ENCODE peak calls at places on chromosome 14, in five cellular contexts. S is heart left ventricle, N is cardiac muscle cell, G is transverse colon, P is right atrium auricular region. B is an unnamed sample. For H3K4me1, the result is how much of the 10 kb centered on the place peaks cover.

GRCh38 chr14:33184587-33184986 is 245.9 kb downstream of the NPAS3 start:
- DNase-seq in S (no peak), N (no peak), G (no peak), P (no peak), B (no peak)

GRCh38 chr14:29652586-29652985 is 275.1 kb downstream of the PRKD1 start:
- DNase-seq in S (no peak), N (no peak), G (no peak), P (no peak), B (no peak)

GRCh38 chr14:65958664-65959562 is 527.3 kb upstream of the CCDC196 start:
- DNase-seq in S (no peak), N (peak), G (no peak), P (no peak), B (no peak)

GRCh38 chr14:73802431-73803188 is 49.0 kb upstream of the PTGR2 start:
- DNase-seq in S (no peak), N (no peak), G (peak), P (no peak), B (no peak)

GRCh38 chr14:105049753-105050550 is 15.3 kb downstream of the GPR132 start:
- DNase-seq in S (no peak), N (no peak), G (no peak), P (no peak), B (no peak)

GRCh38 chr14:45940318-45940717 is 687.3 kb upstream of the MIS18BP1 start:
- DNase-seq in S (no peak), N (no peak), G (no peak), P (no peak), B (no peak)

GRCh38 chr14:56585461-56586084 is 6.0 kb downstream of the TMEM260 start:
- DNase-seq in S (no peak), N (no peak), G (no peak), P (no peak), B (no peak)

GRCh38 chr14:31926123-31926522 is 151.0 kb upstream of the ARHGAP5 start:
- DNase-seq in S (no peak), N (peak), G (no peak), P (no peak), B (no peak)

GRCh38 chr14:91193069-91193468 is 51.4 kb downstream of the GPR68 start:
- DNase-seq in S (no peak), N (peak), G (no peak), P (no peak), B (no peak)

GRCh38 chr14:28375295-28375694 is 391.3 kb upstream of the FOXG1 start:
- DNase-seq in S (no peak), N (peak), G (no peak), P (no peak), B (no peak)

GRCh38 chr14:30751646-30752416 is 122.5 kb upstream of the COCH start:
- DNase-seq in S (no peak), N (no peak), G (no peak), P (no peak), B (no peak)

GRCh38 chr14:91714805-91715204 is 17.1 kb downstream of the CATSPERB start:
- DNase-seq in S (no peak), N (no peak), G (no peak), P (no peak), B (peak)

GRCh38 chr14:24392327-24393098 is 6.3 kb upstream of the NYNRIN start:
- DNase-seq in S (no peak), N (no peak), G (no peak), P (no peak), B (no peak)

GRCh38 chr14:54344445-54344844 is 52.4 kb upstream of the CDKN3 start:
- DNase-seq in S (no peak), N (no peak), G (no peak), P (no peak), B (no peak)

GRCh38 chr14:106378191-106378590 is 851.8 kb downstream of the TMEM121 start:
- DNase-seq in S (no peak), N (no peak), G (no peak), P (no peak), B (peak)

GRCh38 chr14:90883782-90884181 is 67.6 kb upstream of the TTC7B start:
- DNase-seq in S (no peak), N (no peak), G (no peak), P (no peak), B (no peak)

GRCh38 chr14:69945905-69946304 is 66.7 kb downstream of the SMOC1 start:
- DNase-seq in S (no peak), N (no peak), G (no peak), P (no peak), B (no peak)

GRCh38 chr14:29927596-29928341 is at the start of gene PRKD1:
- DNase-seq in S (peak), N (peak), G (peak), P (peak), B (no peak)

GRCh38 chr14:106377432-106377831 is 851.0 kb downstream of the TMEM121 start:
- DNase-seq in S (no peak), N (no peak), G (no peak), P (no peak), B (no peak)

GRCh38 chr14:48333221-48333910 is 658.0 kb upstream of the MDGA2 start:
- DNase-seq in S (no peak), N (no peak), G (no peak), P (no peak), B (no peak)

GRCh38 chr14:75023108-75023507 is 20.4 kb downstream of the EIF2B2 start:
- DNase-seq in S (no peak), N (no peak), G (no peak), P (no peak), B (no peak)

GRCh38 chr14:65277027-65277426 is 135.5 kb upstream of the FUT8 start:
- DNase-seq in S (no peak), N (no peak), G (no peak), P (no peak), B (no peak)

GRCh38 chr14:85316701-85317100 is 213.2 kb upstream of the FLRT2 start:
- DNase-seq in S (no peak), N (no peak), G (no peak), P (no peak), B (no peak)

GRCh38 chr14:95958105-95958504 is 81.1 kb upstream of the C14orf132 start:
- DNase-seq in S (no peak), N (no peak), G (no peak), P (no peak), B (no peak)

GRCh38 chr14:61362072-61362750 is 40.8 kb downstream of the PRKCH start:
- DNase-seq in S (no peak), N (no peak), G (no peak), P (no peak), B (no peak)

GRCh38 chr14:76922599-76922998 is 96.4 kb downstream of the LRRC74A start:
- DNase-seq in S (no peak), N (no peak), G (no peak), P (no peak), B (no peak)

GRCh38 chr14:90850487-90850886 is 34.3 kb upstream of the TTC7B start:
- DNase-seq in S (no peak), N (no peak), G (no peak), P (no peak), B (no peak)

GRCh38 chr14:99432491-99432890 is 48.2 kb downstream of the SETD3 start:
- DNase-seq in S (no peak), N (no peak), G (no peak), P (no peak), B (no peak)

GRCh38 chr14:85531594-85532391 is 1.8 kb downstream of the FLRT2 start:
- DNase-seq in S (peak), N (peak), G (no peak), P (peak), B (no peak)

GRCh38 chr14:73237219-73237785 is at the start of gene PAPLN:
- DNase-seq in S (no peak), N (peak), G (peak), P (no peak), B (no peak)

GRCh38 chr14:95460647-95461478 is 55.6 kb downstream of the SYNE3 start:
- DNase-seq in S (no peak), N (peak), G (peak), P (no peak), B (no peak)

GRCh38 chr14:58555647-58556046 is 82.1 kb upstream of the DACT1 start:
- DNase-seq in S (no peak), N (no peak), G (no peak), P (no peak), B (no peak)

GRCh38 chr14:63245893-63246292 is 41.6 kb downstream of the RHOJ start:
- DNase-seq in S (no peak), N (no peak), G (no peak), P (no peak), B (no peak)

GRCh38 chr14:73613046-73613383 is 698 bp downstream of the ACOT6 start:
- DNase-seq in S (no peak), N (no peak), G (no peak), P (no peak), B (no peak)

GRCh38 chr14:78758333-78758732 is 588.2 kb downstream of the NRXN3 start:
- DNase-seq in S (no peak), N (peak), G (no peak), P (no peak), B (no peak)

GRCh38 chr14:23564876-23565275 is 2.7 kb downstream of the AP1G2 start:
- DNase-seq in S (no peak), N (no peak), G (no peak), P (no peak), B (no peak)

GRCh38 chr14:93857081-93857480 is 68.8 kb upstream of the PRIMA1 start:
- DNase-seq in S (no peak), N (no peak), G (no peak), P (no peak), B (no peak)

GRCh38 chr14:105165134-105165704 is 3.4 kb downstream of the JAG2 start:
- DNase-seq in S (no peak), N (no peak), G (peak), P (no peak), B (no peak)

GRCh38 chr14:57205953-57206352 is 62.8 kb downstream of the EXOC5 start:
- DNase-seq in S (no peak), N (no peak), G (no peak), P (no peak), B (no peak)

GRCh38 chr14:85439696-85440328 is 90.1 kb upstream of the FLRT2 start:
- DNase-seq in S (no peak), N (peak), G (no peak), P (no peak), B (no peak)

GRCh38 chr14:38290601-38291190 is 34.8 kb upstream of the CLEC14A start:
- DNase-seq in S (no peak), N (no peak), G (no peak), P (no peak), B (no peak)
- H3K4me3 ChIP-seq in S (no peak), N (no peak), G (no peak), P (no peak), B (no peak)

GRCh38 chr14:68931474-68932051 is 47.5 kb downstream of the ACTN1 start:
- DNase-seq in S (no peak), N (peak), G (no peak), P (no peak), B (no peak)
- H3K4me1 ChIP-seq in S (under half), N (half or more), G (under half), P (half or more), B (half or more)

GRCh38 chr14:81169267-81169666 is 51.5 kb downstream of the GTF2A1 start:
- DNase-seq in S (no peak), N (no peak), G (no peak), P (no peak), B (no peak)

GRCh38 chr14:81172353-81172752 is 48.4 kb downstream of the GTF2A1 start:
- DNase-seq in S (no peak), N (no peak), G (no peak), P (no peak), B (no peak)

GRCh38 chr14:81170829-81171195 is 49.9 kb downstream of the GTF2A1 start:
- DNase-seq in S (no peak), N (no peak), G (no peak), P (no peak), B (no peak)

GRCh38 chr14:81170104-81170828 is 50.5 kb downstream of the GTF2A1 start:
- DNase-seq in S (peak), N (peak), G (peak), P (peak), B (peak)

DNA sequence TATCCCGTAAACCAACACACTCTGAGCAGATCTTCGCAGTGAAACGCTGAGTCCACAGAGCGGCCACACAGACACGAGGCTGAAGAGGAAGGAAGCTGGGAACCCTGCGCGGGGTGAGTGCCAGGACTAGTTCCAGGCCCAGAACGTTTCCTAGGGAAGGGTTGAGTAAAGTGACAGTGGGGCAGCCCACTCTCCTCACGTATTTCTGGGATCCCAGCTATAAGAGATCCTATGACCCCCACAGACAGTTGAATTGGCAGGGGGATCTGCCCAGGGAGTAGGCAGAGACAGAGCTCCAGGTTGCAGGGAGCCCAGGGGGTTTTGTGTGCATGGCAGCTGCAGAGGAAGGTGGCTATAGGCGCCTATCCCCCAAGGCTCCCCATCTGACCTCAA is 51.1 kb downstream of the GTF2A1 start:
- DNase-seq in S (peak), N (peak), G (peak), P (peak), B (no peak)
- H3K27ac ChIP-seq in S (peak), N (peak), G (peak), P (peak), B (peak)

GRCh38 chr14:100567009-100567876 is 20.0 kb downstream of the BEGAIN start:
- DNase-seq in S (no peak), N (no peak), G (no peak), P (no peak), B (no peak)
- H3K4me3 ChIP-seq in S (peak), N (peak), G (peak), P (peak), B (no peak)

DNA sequence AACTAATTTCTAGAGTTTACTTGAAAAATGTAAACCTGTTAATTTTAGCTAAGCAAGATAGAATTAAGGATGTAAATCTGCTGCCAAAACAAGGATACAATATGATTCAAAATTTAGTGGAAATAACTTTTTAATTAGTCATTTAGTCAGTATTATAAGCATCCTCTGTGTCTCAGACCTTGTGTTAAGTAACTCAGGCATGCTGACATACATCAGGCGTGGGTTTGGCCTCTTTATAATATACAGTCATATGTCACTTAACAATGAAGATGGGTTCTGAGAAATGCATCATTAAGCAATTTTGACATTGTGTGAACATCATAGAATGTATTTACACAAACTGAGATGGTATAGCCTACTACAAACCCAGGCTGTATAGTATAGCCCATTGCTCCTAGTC is 386.9 kb downstream of the ZFP36L1 start:
- DNase-seq in S (no peak), N (no peak), G (no peak), P (no peak), B (no peak)
- H3K4me1 ChIP-seq in S (under half), N (half or more), G (under half), P (under half), B (under half)

GRCh38 chr14:70981005-70981952 is 74.0 kb downstream of the PCNX1 start:
- DNase-seq in S (no peak), N (no peak), G (no peak), P (no peak), B (no peak)
- H3K27ac ChIP-seq in S (no peak), N (no peak), G (peak), P (no peak), B (peak)

GRCh38 chr14:50534998-50535397 is 2.6 kb upstream of the MAP4K5 start:
- DNase-seq in S (no peak), N (no peak), G (no peak), P (no peak), B (no peak)

GRCh38 chr14:50532502-50533313 is at the start of gene MAP4K5:
- DNase-seq in S (peak), N (peak), G (peak), P (peak), B (peak)

GRCh38 chr14:50531595-50532501 is 521 bp downstream of the MAP4K5 start:
- DNase-seq in S (peak), N (peak), G (peak), P (no peak), B (peak)

GRCh38 chr14:50533806-50534205 is 1.4 kb upstream of the MAP4K5 start:
- DNase-seq in S (no peak), N (no peak), G (no peak), P (no peak), B (no peak)

DNA sequence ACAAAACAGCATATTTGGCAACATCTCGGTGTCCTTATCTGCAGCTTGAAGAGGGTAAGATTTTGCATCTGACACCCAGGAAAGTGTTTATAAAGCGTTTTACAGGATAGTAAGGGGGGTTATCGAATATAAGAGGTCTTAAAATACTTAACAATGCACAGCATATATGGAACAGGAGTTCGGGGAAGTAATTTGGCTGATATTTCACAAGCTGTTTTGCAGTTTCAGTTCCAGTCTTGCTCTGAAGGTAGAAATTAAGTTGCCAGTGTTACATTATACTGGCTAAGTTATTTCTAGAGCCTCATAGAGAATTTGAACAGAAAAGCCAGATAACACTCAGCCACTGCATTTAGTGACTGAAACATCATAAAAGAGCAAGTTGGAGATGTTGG is 941 bp upstream of the MAP4K5 start:
- DNase-seq in S (no peak), N (no peak), G (no peak), P (no peak), B (no peak)
- H3K4me3 ChIP-seq in S (no peak), N (no peak), G (peak), P (no peak), B (peak)

GRCh38 chr14:68239988-68240387 is 420.4 kb downstream of the RAD51B start:
- DNase-seq in S (no peak), N (no peak), G (peak), P (no peak), B (no peak)

GRCh38 chr14:68244272-68244975 is 424.8 kb downstream of the RAD51B start:
- DNase-seq in S (no peak), N (no peak), G (no peak), P (no peak), B (no peak)

GRCh38 chr14:68240388-68240787 is 420.8 kb downstream of the RAD51B start:
- DNase-seq in S (no peak), N (no peak), G (no peak), P (no peak), B (no peak)

GRCh38 chr14:68243441-68244010 is 423.9 kb downstream of the RAD51B start:
- DNase-seq in S (no peak), N (no peak), G (no peak), P (no peak), B (no peak)

GRCh38 chr14:68241862-68242490 is 422.4 kb downstream of the RAD51B start:
- DNase-seq in S (no peak), N (no peak), G (no peak), P (no peak), B (no peak)
- H3K4me1 ChIP-seq in S (under half), N (under half), G (half or more), P (under half), B (under half)

DNA sequence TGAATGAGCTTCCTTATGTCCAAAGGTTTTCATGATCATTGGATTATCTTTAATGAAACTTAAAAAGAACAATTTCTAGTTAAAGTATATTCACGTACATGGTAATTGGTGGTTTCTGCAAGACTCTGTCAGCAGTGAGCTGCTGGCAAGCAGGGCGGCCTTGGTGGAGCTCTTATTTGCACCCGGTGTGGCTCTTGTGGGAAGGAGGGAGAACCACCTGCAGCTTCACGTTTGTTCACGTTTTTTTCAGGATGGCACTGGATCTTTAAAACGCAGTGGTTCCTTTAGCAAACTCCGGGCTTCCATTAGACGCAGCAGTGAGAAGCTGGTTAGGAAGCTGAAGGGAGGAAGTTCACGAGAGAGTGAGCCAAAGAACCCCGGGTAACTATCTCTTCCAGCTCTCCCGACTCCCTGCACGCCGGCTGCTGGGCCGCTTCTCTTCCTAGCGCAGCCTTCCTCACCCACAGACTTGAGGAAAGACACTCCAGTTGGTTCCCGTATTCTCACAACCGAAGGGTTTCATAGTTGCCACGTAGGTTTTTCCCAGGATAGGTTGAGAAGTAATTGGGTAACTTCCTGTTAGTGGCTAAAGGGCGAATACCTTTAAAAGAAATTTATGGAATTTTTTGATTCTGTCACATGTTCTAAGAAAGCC is 28.3 kb downstream of the XRCC3 start:
- DNase-seq in S (no peak), N (no peak), G (no peak), P (no peak), B (no peak)
- H3K27ac ChIP-seq in S (no peak), N (no peak), G (no peak), P (no peak), B (no peak)